ENCODE peak calls at places on chromosomes 3 and 15, in eight cellular contexts. Q is KBM-7; L is AG09319; B is endothelial cell of umbilical vein; Z is activated CD8-positive, alpha-beta T cell treated with anti-CD3 and anti-CD28 coated beads, Interleukin-2, amount 10 ng/mL, durations not matched to agents 7 days and 5 days; J is pancreas; V is pons; D is hippocampal formation. E is an unnamed sample.
A peak's percentile ranks its signal among the peaks of the same experiment; 100 is the strongest.

GRCh38 chr3:150449169-150449721 is 41.1 kb downstream of the TSC22D2 start:
- DNase-seq in Z (no peak), L (no peak), V (no peak), B (peak; percentile 87), J (no peak), D (no peak), Q (peak; percentile 28), E (no peak)

GRCh38 chr3:30473374-30474051 is 132.9 kb upstream of the TGFBR2 start:
- DNase-seq in L (no peak), D (no peak), V (no peak), J (no peak), Q (no peak), B (no peak), Z (no peak), E (no peak)

GRCh38 chr3:136251511-136251910 is 1.4 kb downstream of the PCCB start:
- DNase-seq in B (no peak), L (no peak), Q (no peak), D (no peak), J (no peak), Z (no peak), V (no peak), E (no peak)

GRCh38 chr15:99818872-99819271 is 85.6 kb upstream of the LYSMD4 start:
- DNase-seq in L (no peak), Q (no peak), B (no peak), J (no peak), D (no peak), Z (no peak), V (no peak), E (no peak)

GRCh38 chr3:172161959-172162358 is 122.6 kb downstream of the FNDC3B start:
- DNase-seq in L (no peak), Z (no peak), D (no peak), J (no peak), B (no peak), V (no peak), Q (no peak), E (no peak)

GRCh38 chr3:88150371-88150770 is 612 bp downstream of the C3orf38 start:
- DNase-seq in B (peak; percentile 58), D (peak; percentile 45), Q (peak; percentile 63), V (peak; percentile 58), J (no peak), L (no peak), Z (peak; percentile 41), E (no peak)

GRCh38 chr15:89665449-89666146 is 10.3 kb upstream of the KIF7 start:
- DNase-seq in B (peak; percentile 36), D (no peak), J (peak; percentile 76), Q (no peak), Z (peak; percentile 32), L (no peak), V (no peak), E (no peak)

GRCh38 chr3:39637807-39638206 is 170.3 kb downstream of the MOBP start:
- DNase-seq in Z (no peak), D (no peak), L (no peak), B (peak; percentile 82), J (no peak), V (no peak), Q (no peak), E (no peak)

GRCh38 chr15:92724144-92724543 is 68.6 kb upstream of the FAM174B start:
- DNase-seq in D (no peak), Z (no peak), J (no peak), V (no peak), Q (no peak), B (no peak), L (no peak), E (no peak)

GRCh38 chr3:59451041-59451763 is 401.4 kb upstream of the CFAP20DC start:
- DNase-seq in V (peak; percentile 6), Q (no peak), D (peak; percentile 14), L (no peak), B (no peak), J (no peak), Z (peak; percentile 87), E (no peak)

GRCh38 chr3:58835075-58835474 is 168.5 kb upstream of the FAM3D start:
- DNase-seq in B (no peak), L (no peak), V (no peak), Z (no peak), J (no peak), Q (no peak), D (no peak), E (no peak)

GRCh38 chr3:46527239-46527638 is 29.5 kb downstream of the RTP3 start:
- DNase-seq in D (no peak), J (no peak), V (no peak), Q (no peak), B (no peak), Z (no peak), L (no peak), E (no peak)

GRCh38 chr3:81808900-81809299 is 47.5 kb upstream of the GBE1 start:
- DNase-seq in Q (no peak), D (peak; percentile 15), Z (no peak), B (no peak), L (no peak), V (no peak), J (no peak), E (no peak)

GRCh38 chr3:111315911-111316310 is 226.1 kb upstream of the CD96 start:
- DNase-seq in L (peak; percentile 23), Q (no peak), B (no peak), Z (no peak), D (no peak), J (no peak), V (no peak), E (no peak)

GRCh38 chr3:4419920-4420319 is 47.1 kb downstream of the SUMF1 start:
- DNase-seq in J (no peak), Z (no peak), L (no peak), D (no peak), B (no peak), Q (no peak), V (no peak), E (no peak)

GRCh38 chr3:88298189-88298588 is 148.4 kb downstream of the C3orf38 start:
- DNase-seq in L (no peak), B (no peak), D (no peak), V (no peak), J (no peak), Q (no peak), Z (no peak), E (no peak)

GRCh38 chr3:146912233-146913015 is 307.3 kb upstream of the PLSCR5 start:
- DNase-seq in B (peak; percentile 22), Q (no peak), V (no peak), Z (no peak), J (no peak), L (no peak), D (no peak), E (no peak)

GRCh38 chr15:40875996-40876740 is 2.1 kb upstream of the RHOV start:
- DNase-seq in L (no peak), D (no peak), Q (no peak), J (no peak), V (no peak), Z (no peak), B (no peak), E (no peak)

GRCh38 chr3:435161-435560 is 238.6 kb downstream of the CHL1 start:
- DNase-seq in Z (no peak), Q (no peak), D (no peak), B (no peak), J (no peak), L (no peak), V (no peak), E (no peak)

GRCh38 chr3:27713066-27713400 is 9.1 kb downstream of the EOMES start:
- DNase-seq in Q (no peak), D (no peak), J (no peak), L (no peak), Z (no peak), B (no peak), V (no peak), E (no peak)

GRCh38 chr3:127688022-127688415 is 15.3 kb downstream of the ABTB1 start:
- DNase-seq in J (peak; percentile 18), V (no peak), Q (no peak), L (no peak), B (no peak), Z (no peak), D (no peak), E (no peak)

GRCh38 chr15:76038512-76038911 is 21.3 kb upstream of the TMEM266 start:
- DNase-seq in L (no peak), D (no peak), Z (no peak), Q (no peak), B (no peak), V (no peak), J (no peak), E (no peak)

GRCh38 chr3:170331143-170331542 is 26.4 kb upstream of the SKIL start:
- DNase-seq in Q (no peak), D (no peak), B (peak; percentile 93), L (no peak), V (no peak), J (no peak), Z (no peak), E (no peak)

GRCh38 chr3:24498796-24499195 is 4.1 kb upstream of the THRB start:
- DNase-seq in J (no peak), D (no peak), B (no peak), Q (no peak), L (no peak), Z (no peak), V (no peak), E (no peak)

GRCh38 chr3:109553573-109554371 is 216.4 kb upstream of the DPPA4 start:
- DNase-seq in V (no peak), L (no peak), B (no peak), Q (no peak), D (peak; percentile 38), Z (no peak), J (no peak), E (no peak)

GRCh38 chr3:187186801-187187421 is 10.4 kb upstream of the RTP1 start:
- DNase-seq in B (no peak), J (no peak), Q (no peak), L (peak; percentile 66), D (no peak), V (no peak), Z (no peak), E (no peak)

GRCh38 chr3:58585005-58585786 is 8.0 kb upstream of the FAM107A start:
- DNase-seq in J (peak; percentile 94), D (peak; percentile 54), Z (peak; percentile 62), B (peak; percentile 67), L (no peak), Q (peak; percentile 81), V (peak; percentile 53), E (peak; percentile 92)

GRCh38 chr15:72554471-72555425 is 80.6 kb downstream of the ARIH1 start:
- DNase-seq in J (no peak), L (peak; percentile 4), V (no peak), B (peak; percentile 67), D (no peak), Q (no peak), Z (no peak), E (no peak)

GRCh38 chr15:62068787-62069170 is 2.0 kb downstream of the C2CD4A start:
- DNase-seq in L (no peak), V (no peak), Z (no peak), B (no peak), D (no peak), J (no peak), Q (no peak), E (no peak)

GRCh38 chr3:183664913-183665381 is 29.5 kb downstream of the KLHL24 start:
- DNase-seq in Q (no peak), J (no peak), L (peak; percentile 80), B (peak; percentile 63), V (peak; percentile 63), Z (no peak), D (peak; percentile 13), E (no peak)

GRCh38 chr15:81914333-81914732 is 131.5 kb downstream of the MEX3B start:
- DNase-seq in V (no peak), Z (no peak), B (no peak), L (no peak), D (no peak), Q (no peak), J (no peak), E (no peak)

E was measured in D721Med.